ENCODE peak calls at places on chromosomes 11 and 22, in six cellular contexts. One of them, this sample, is unnamed.

GRCh38 chr22:22446527-22446926 is 62.0 kb downstream of the ZNF280B start:
- DNase-seq in colonic mucosa: no peak
- DNase-seq in adrenal gland: no peak
- DNase-seq in cardiac muscle cell: peak; percentile 20
- DNase-seq in OCI-LY7: no peak
- DNase-seq in psoas muscle: no peak
- DNase-seq in this sample: no peak

GRCh38 chr11:88704505-88704904 is 361.3 kb downstream of the GRM5 start:
- DNase-seq in adrenal gland: no peak
- DNase-seq in colonic mucosa: no peak
- DNase-seq in OCI-LY7: no peak
- DNase-seq in psoas muscle: no peak
- DNase-seq in cardiac muscle cell: peak; percentile 14
- DNase-seq in this sample: no peak

GRCh38 chr11:134684576-134684975 is 272.5 kb upstream of the B3GAT1 start:
- DNase-seq in cardiac muscle cell: no peak
- DNase-seq in adrenal gland: no peak
- DNase-seq in OCI-LY7: no peak
- DNase-seq in psoas muscle: no peak
- DNase-seq in colonic mucosa: no peak
- DNase-seq in this sample: no peak

GRCh38 chr22:22685586-22685985 is 41.2 kb downstream of the GGTLC2 start:
- DNase-seq in psoas muscle: no peak
- DNase-seq in colonic mucosa: no peak
- DNase-seq in OCI-LY7: no peak
- DNase-seq in adrenal gland: no peak
- DNase-seq in cardiac muscle cell: no peak
- DNase-seq in this sample: no peak

GRCh38 chr11:69000831-69001245 is 12.2 kb downstream of the MRGPRF start:
- DNase-seq in OCI-LY7: no peak
- DNase-seq in colonic mucosa: peak; percentile 30
- DNase-seq in cardiac muscle cell: peak; percentile 87
- DNase-seq in adrenal gland: peak; percentile 78
- DNase-seq in psoas muscle: no peak
- DNase-seq in this sample: no peak

GRCh38 chr11:125146232-125146631 is 18.3 kb upstream of the PKNOX2 start:
- DNase-seq in adrenal gland: no peak
- DNase-seq in OCI-LY7: no peak
- DNase-seq in colonic mucosa: no peak
- DNase-seq in psoas muscle: no peak
- DNase-seq in cardiac muscle cell: no peak
- DNase-seq in this sample: no peak

GRCh38 chr11:76724162-76724768 is 53.7 kb upstream of the LRRC32 start:
- DNase-seq in colonic mucosa: no peak
- DNase-seq in cardiac muscle cell: no peak
- DNase-seq in adrenal gland: no peak
- DNase-seq in OCI-LY7: no peak
- DNase-seq in psoas muscle: no peak
- DNase-seq in this sample: no peak

GRCh38 chr11:72141066-72141465 is 5.5 kb downstream of the FOLR3 start:
- DNase-seq in OCI-LY7: no peak
- DNase-seq in adrenal gland: no peak
- DNase-seq in cardiac muscle cell: peak; percentile 67
- DNase-seq in psoas muscle: no peak
- DNase-seq in colonic mucosa: no peak
- DNase-seq in this sample: no peak

GRCh38 chr11:63622318-63622717 is 8.1 kb upstream of the PLAAT3 start:
- DNase-seq in adrenal gland: no peak
- DNase-seq in colonic mucosa: no peak
- DNase-seq in cardiac muscle cell: no peak
- DNase-seq in psoas muscle: no peak
- DNase-seq in OCI-LY7: no peak
- DNase-seq in this sample: no peak

GRCh38 chr22:37241351-37242142 is 2.5 kb downstream of the RAC2 start:
- DNase-seq in adrenal gland: no peak
- DNase-seq in OCI-LY7: no peak
- DNase-seq in cardiac muscle cell: no peak
- DNase-seq in psoas muscle: no peak
- DNase-seq in colonic mucosa: no peak
- DNase-seq in this sample: peak; percentile 77

GRCh38 chr22:20413217-20414058 is 19.5 kb downstream of the ZNF74 start:
- DNase-seq in adrenal gland: no peak
- DNase-seq in psoas muscle: no peak
- DNase-seq in colonic mucosa: no peak
- DNase-seq in cardiac muscle cell: no peak
- DNase-seq in OCI-LY7: no peak
- DNase-seq in this sample: no peak

GRCh38 chr11:96752221-96752620 is 362.4 kb downstream of the JRKL start:
- DNase-seq in OCI-LY7: no peak
- DNase-seq in psoas muscle: no peak
- DNase-seq in cardiac muscle cell: no peak
- DNase-seq in adrenal gland: no peak
- DNase-seq in colonic mucosa: no peak
- DNase-seq in this sample: no peak

GRCh38 chr22:26464312-26464711 is 19.3 kb downstream of the HPS4 start:
- DNase-seq in OCI-LY7: no peak
- DNase-seq in colonic mucosa: no peak
- DNase-seq in cardiac muscle cell: peak; percentile 48
- DNase-seq in psoas muscle: peak; percentile 41
- DNase-seq in adrenal gland: peak; percentile 8
- DNase-seq in this sample: no peak

GRCh38 chr11:93194673-93195291 is 3.0 kb downstream of the SLC36A4 start:
- DNase-seq in psoas muscle: no peak
- DNase-seq in cardiac muscle cell: no peak
- DNase-seq in adrenal gland: no peak
- DNase-seq in colonic mucosa: no peak
- DNase-seq in OCI-LY7: no peak
- DNase-seq in this sample: no peak

GRCh38 chr11:134124660-134125451 is 56.0 kb downstream of the JAM3 start:
- DNase-seq in cardiac muscle cell: peak; percentile 47
- DNase-seq in colonic mucosa: no peak
- DNase-seq in OCI-LY7: no peak
- DNase-seq in psoas muscle: peak; percentile 51
- DNase-seq in adrenal gland: peak; percentile 61
- DNase-seq in this sample: peak; percentile 40

GRCh38 chr11:113436672-113437252 is 38.4 kb downstream of the DRD2 start:
- DNase-seq in psoas muscle: no peak
- DNase-seq in colonic mucosa: no peak
- DNase-seq in adrenal gland: no peak
- DNase-seq in OCI-LY7: no peak
- DNase-seq in cardiac muscle cell: no peak
- DNase-seq in this sample: no peak

GRCh38 chr22:23835773-23836144 is 3.0 kb downstream of the DERL3 start:
- DNase-seq in adrenal gland: no peak
- DNase-seq in OCI-LY7: no peak
- DNase-seq in psoas muscle: no peak
- DNase-seq in colonic mucosa: no peak
- DNase-seq in cardiac muscle cell: no peak
- DNase-seq in this sample: peak; percentile 23

GRCh38 chr11:11937957-11938356 is 70.5 kb downstream of the DKK3 start:
- DNase-seq in adrenal gland: no peak
- DNase-seq in OCI-LY7: no peak
- DNase-seq in psoas muscle: no peak
- DNase-seq in colonic mucosa: no peak
- DNase-seq in cardiac muscle cell: no peak
- DNase-seq in this sample: no peak

GRCh38 chr22:30344447-30345200 is 12.1 kb downstream of the SF3A1 start:
- DNase-seq in adrenal gland: no peak
- DNase-seq in OCI-LY7: no peak
- DNase-seq in psoas muscle: no peak
- DNase-seq in cardiac muscle cell: no peak
- DNase-seq in colonic mucosa: no peak
- DNase-seq in this sample: no peak

GRCh38 chr11:2300936-2301630 is 635 bp downstream of the C11orf21 start:
- DNase-seq in OCI-LY7: no peak
- DNase-seq in adrenal gland: no peak
- DNase-seq in psoas muscle: no peak
- DNase-seq in cardiac muscle cell: no peak
- DNase-seq in colonic mucosa: no peak
- DNase-seq in this sample: no peak

GRCh38 chr11:20670932-20671403 is 1.6 kb downstream of the NELL1 start:
- DNase-seq in colonic mucosa: no peak
- DNase-seq in cardiac muscle cell: no peak
- DNase-seq in OCI-LY7: no peak
- DNase-seq in adrenal gland: no peak
- DNase-seq in psoas muscle: no peak
- DNase-seq in this sample: no peak

GRCh38 chr11:57279131-57279530 is 42.1 kb upstream of the APLNR start:
- DNase-seq in OCI-LY7: no peak
- DNase-seq in cardiac muscle cell: peak; percentile 67
- DNase-seq in psoas muscle: no peak
- DNase-seq in colonic mucosa: no peak
- DNase-seq in adrenal gland: no peak
- DNase-seq in this sample: no peak

GRCh38 chr11:57276169-57276854 is 39.3 kb upstream of the APLNR start:
- DNase-seq in adrenal gland: no peak
- DNase-seq in OCI-LY7: no peak
- DNase-seq in cardiac muscle cell: no peak
- DNase-seq in colonic mucosa: no peak
- DNase-seq in psoas muscle: no peak
- DNase-seq in this sample: no peak

GRCh38 chr11:57278721-57279095 is 41.7 kb upstream of the APLNR start:
- DNase-seq in colonic mucosa: no peak
- DNase-seq in OCI-LY7: no peak
- DNase-seq in cardiac muscle cell: peak; percentile 23
- DNase-seq in adrenal gland: no peak
- DNase-seq in psoas muscle: no peak
- DNase-seq in this sample: no peak

GRCh38 chr11:57276857-57277505 is 39.9 kb upstream of the APLNR start:
- DNase-seq in psoas muscle: no peak
- DNase-seq in adrenal gland: peak; percentile 37
- DNase-seq in OCI-LY7: no peak
- DNase-seq in cardiac muscle cell: peak; percentile 78
- DNase-seq in colonic mucosa: no peak
- DNase-seq in this sample: no peak

DNA sequence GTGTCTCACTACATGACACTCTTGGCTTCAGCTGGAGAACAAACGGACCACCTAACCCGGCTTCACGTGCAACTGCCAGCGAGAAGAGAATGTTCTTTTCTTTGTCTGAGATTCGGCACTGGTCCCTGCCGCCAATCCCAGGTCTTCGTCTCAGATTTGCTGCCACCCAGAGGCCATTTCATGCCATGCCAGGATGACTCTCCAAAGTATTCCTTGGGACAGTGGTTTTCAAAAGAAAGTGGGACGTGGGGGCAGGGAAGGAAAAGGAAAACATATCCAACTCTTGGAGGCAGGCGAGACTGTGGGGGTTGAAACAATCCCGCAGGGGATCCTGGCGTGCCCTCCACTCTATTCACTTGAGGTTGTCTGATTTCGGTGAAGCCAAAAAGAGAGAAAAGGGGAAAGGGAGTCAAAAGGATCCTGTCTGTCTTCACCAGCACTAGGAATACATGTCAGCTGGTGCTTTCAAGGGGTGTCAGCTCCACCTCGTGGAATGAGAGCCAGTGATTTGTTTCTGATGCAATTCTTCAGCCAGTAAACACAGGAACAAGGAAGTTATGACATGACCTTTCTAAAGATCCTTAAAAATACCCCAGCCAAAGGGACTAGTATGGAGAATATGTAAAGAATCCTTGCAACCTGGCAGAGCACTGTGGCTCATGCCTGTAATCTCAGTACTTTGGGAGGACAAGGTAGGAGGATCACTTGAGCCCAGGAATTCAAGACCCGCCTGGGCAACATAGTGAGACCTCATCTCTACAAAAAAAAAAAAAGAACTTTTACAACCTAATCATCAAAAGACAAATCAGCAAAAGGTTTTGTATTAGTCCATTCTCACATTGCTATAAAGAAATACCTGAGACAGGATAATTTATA is 41.0 kb upstream of the APLNR start:
- DNase-seq in OCI-LY7: peak; percentile 23
- DNase-seq in cardiac muscle cell: peak; percentile 92
- DNase-seq in adrenal gland: peak; percentile 90
- DNase-seq in psoas muscle: peak; percentile 71
- DNase-seq in colonic mucosa: peak; percentile 84
- DNase-seq in this sample: peak; percentile 62
- H3K4me3 ChIP-seq in OCI-LY7: no peak overlapping the region
- H3K4me3 ChIP-seq in cardiac muscle cell: no peak overlapping the region
- H3K4me3 ChIP-seq in adrenal gland: no peak overlapping the region
- H3K4me3 ChIP-seq in psoas muscle: peak overlapping the region; percentile 41
- H3K4me3 ChIP-seq in colonic mucosa: no peak overlapping the region
- H3K4me3 ChIP-seq in this sample: no peak overlapping the region

DNA sequence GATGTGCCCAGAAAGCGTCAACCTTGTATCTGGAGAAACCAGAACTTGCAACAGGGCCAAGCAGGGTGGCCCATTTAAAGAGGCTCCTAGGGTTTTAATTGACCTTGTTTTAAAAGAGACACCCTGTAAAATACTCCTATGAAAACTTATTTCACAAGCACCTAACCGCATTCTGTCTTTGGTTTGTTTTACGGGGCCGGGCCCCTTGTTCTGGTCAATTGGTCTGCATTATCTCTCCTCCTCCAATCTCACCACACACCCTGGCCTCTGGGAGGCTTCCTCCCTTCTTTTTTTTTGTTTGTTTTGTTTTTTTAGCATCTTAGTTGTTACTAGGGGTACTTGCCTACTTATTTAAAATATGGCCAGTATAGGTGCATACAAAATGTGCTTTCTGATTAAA is 4.7 kb downstream of the EHF start:
- DNase-seq in adrenal gland: no peak
- DNase-seq in psoas muscle: no peak
- DNase-seq in cardiac muscle cell: no peak
- DNase-seq in OCI-LY7: no peak
- DNase-seq in colonic mucosa: no peak
- DNase-seq in this sample: no peak
- H3K4me1 ChIP-seq in adrenal gland: no peaks in the 10 kb centered on the region
- H3K4me1 ChIP-seq in psoas muscle: no peaks in the 10 kb centered on the region
- H3K4me1 ChIP-seq in cardiac muscle cell: no peaks in the 10 kb centered on the region
- H3K4me1 ChIP-seq in OCI-LY7: no peaks in the 10 kb centered on the region
- H3K4me1 ChIP-seq in colonic mucosa: no peaks in the 10 kb centered on the region
- H3K4me1 ChIP-seq in this sample: peaks cover 14% of the 10 kb centered on the region

GRCh38 chr11:77775941-77776340 is 44.6 kb downstream of the RSF1 start:
- DNase-seq in cardiac muscle cell: no peak
- DNase-seq in psoas muscle: no peak
- DNase-seq in adrenal gland: no peak
- DNase-seq in OCI-LY7: no peak
- DNase-seq in colonic mucosa: no peak
- DNase-seq in this sample: no peak

GRCh38 chr11:77779935-77780334 is 40.6 kb downstream of the RSF1 start:
- DNase-seq in cardiac muscle cell: peak; percentile 61
- DNase-seq in OCI-LY7: no peak
- DNase-seq in adrenal gland: no peak
- DNase-seq in colonic mucosa: no peak
- DNase-seq in psoas muscle: no peak
- DNase-seq in this sample: no peak

GRCh38 chr11:77778118-77778517 is 42.4 kb downstream of the RSF1 start:
- DNase-seq in psoas muscle: no peak
- DNase-seq in cardiac muscle cell: no peak
- DNase-seq in OCI-LY7: no peak
- DNase-seq in adrenal gland: no peak
- DNase-seq in colonic mucosa: no peak
- DNase-seq in this sample: no peak

GRCh38 chr11:77778549-77778948 is 42.0 kb downstream of the RSF1 start:
- DNase-seq in psoas muscle: no peak
- DNase-seq in adrenal gland: no peak
- DNase-seq in cardiac muscle cell: no peak
- DNase-seq in OCI-LY7: no peak
- DNase-seq in colonic mucosa: no peak
- DNase-seq in this sample: no peak

GRCh38 chr11:77776455-77776854 is 44.1 kb downstream of the RSF1 start:
- DNase-seq in psoas muscle: no peak
- DNase-seq in OCI-LY7: peak; percentile 32
- DNase-seq in colonic mucosa: no peak
- DNase-seq in adrenal gland: no peak
- DNase-seq in cardiac muscle cell: peak; percentile 22
- DNase-seq in this sample: no peak
- TF ChIP-seq CTCF in psoas muscle: peak; percentile 45
- TF ChIP-seq CTCF in OCI-LY7: peak; percentile 78
- TF ChIP-seq CTCF in colonic mucosa: no peak
- TF ChIP-seq CTCF in adrenal gland: no peak
- TF ChIP-seq CTCF in cardiac muscle cell: peak; percentile 18
- TF ChIP-seq CTCF in this sample: no peak

GRCh38 chr11:81913793-81914192 is 819.9 kb downstream of the FAM181B start:
- DNase-seq in colonic mucosa: no peak
- DNase-seq in adrenal gland: no peak
- DNase-seq in OCI-LY7: no peak
- DNase-seq in cardiac muscle cell: no peak
- DNase-seq in psoas muscle: no peak
- DNase-seq in this sample: no peak
- H3K4me3 ChIP-seq in colonic mucosa: no peak overlapping the region
- H3K4me3 ChIP-seq in adrenal gland: no peak overlapping the region
- H3K4me3 ChIP-seq in OCI-LY7: no peak overlapping the region
- H3K4me3 ChIP-seq in cardiac muscle cell: no peak overlapping the region
- H3K4me3 ChIP-seq in psoas muscle: no peak overlapping the region
- H3K4me3 ChIP-seq in this sample: no peak overlapping the region

This sample was measured in mucosa of descending colon.